ENCODE peak calls at places on chromosomes 13 and 19, in four cellular contexts. J, I, M and P are unnamed samples. For H3K4me1, the result is how much of the 10 kb centered on the place peaks cover.

GRCh38 chr19:4083677-4084546 is 17.2 kb upstream of the ZBTB7A start:
- DNase-seq in J (no peak), I (peak), M (peak), P (peak)

GRCh38 chr13:26760835-26761582 is 423 bp upstream of the GPR12 start:
- DNase-seq in J (no peak), I (no peak), M (no peak), P (no peak)

GRCh38 chr13:101706651-101707050 is 254.2 kb downstream of the ITGBL1 start:
- DNase-seq in J (no peak), I (no peak), M (no peak), P (no peak)

GRCh38 chr13:93727301-93728141 is 500.9 kb downstream of the GPC6 start:
- DNase-seq in J (no peak), I (no peak), M (no peak), P (no peak)

GRCh38 chr13:48038763-48039162 is 1.2 kb downstream of the NUDT15 start:
- DNase-seq in J (no peak), I (no peak), M (no peak), P (no peak)

GRCh38 chr13:93147293-93147645 is 79.3 kb upstream of the GPC6 start:
- DNase-seq in J (no peak), I (no peak), M (no peak), P (no peak)

GRCh38 chr13:22198001-22198400 is 527.1 kb downstream of the FGF9 start:
- DNase-seq in J (no peak), I (no peak), M (no peak), P (no peak)

GRCh38 chr13:91361755-91362271 is 14.3 kb downstream of the MIR17HG start:
- DNase-seq in J (no peak), I (no peak), M (no peak), P (no peak)

GRCh38 chr19:2808129-2808941 is 11.3 kb upstream of the ZNF554 start:
- DNase-seq in J (peak), I (no peak), M (no peak), P (no peak)

GRCh38 chr19:39141929-39142328 is 16.3 kb downstream of the PAK4 start:
- DNase-seq in J (no peak), I (no peak), M (no peak), P (no peak)

GRCh38 chr19:39144487-39145071 is 19.0 kb downstream of the PAK4 start:
- DNase-seq in J (no peak), I (no peak), M (no peak), P (no peak)

GRCh38 chr19:39140594-39140993 is 15.0 kb downstream of the PAK4 start:
- DNase-seq in J (no peak), I (no peak), M (no peak), P (no peak)

GRCh38 chr19:39140195-39140516 is 14.6 kb downstream of the PAK4 start:
- DNase-seq in J (no peak), I (no peak), M (no peak), P (no peak)

DNA sequence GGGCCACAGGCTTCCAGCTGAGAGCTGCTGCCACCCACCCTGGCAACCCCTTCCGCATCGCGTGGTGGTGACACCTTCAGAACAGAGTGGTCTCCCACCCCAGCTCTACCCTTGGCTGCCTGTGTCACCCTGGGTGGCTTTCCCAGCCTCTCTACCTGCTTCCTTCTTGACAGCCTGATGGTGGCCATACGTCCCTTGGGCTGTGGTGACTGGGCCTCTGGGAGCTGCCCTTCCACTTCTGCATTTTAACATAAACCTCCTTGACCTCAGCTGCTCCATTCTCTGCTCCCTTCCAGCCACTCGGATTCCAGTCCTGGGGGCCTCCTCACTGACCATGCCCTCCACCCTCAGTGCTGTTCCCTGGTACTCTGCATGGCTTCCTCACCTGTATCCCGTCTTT is 17.1 kb downstream of the PAK4 start:
- DNase-seq in J (no peak), I (no peak), M (no peak), P (no peak)
- H3K4me1 ChIP-seq in J (under half), I (half or more), M (under half), P (under half)

GRCh38 chr19:13834308-13834790 is 39.1 kb downstream of the ZSWIM4 start:
- DNase-seq in J (no peak), I (no peak), M (no peak), P (no peak)

GRCh38 chr19:13838943-13839192 is 38.1 kb upstream of the NANOS3 start:
- DNase-seq in J (no peak), I (no peak), M (no peak), P (no peak)

GRCh38 chr19:13833330-13834265 is 38.4 kb downstream of the ZSWIM4 start:
- DNase-seq in J (peak), I (peak), M (peak), P (peak)

GRCh38 chr19:13838071-13838942 is 38.6 kb upstream of the NANOS3 start:
- DNase-seq in J (no peak), I (no peak), M (no peak), P (no peak)

DNA sequence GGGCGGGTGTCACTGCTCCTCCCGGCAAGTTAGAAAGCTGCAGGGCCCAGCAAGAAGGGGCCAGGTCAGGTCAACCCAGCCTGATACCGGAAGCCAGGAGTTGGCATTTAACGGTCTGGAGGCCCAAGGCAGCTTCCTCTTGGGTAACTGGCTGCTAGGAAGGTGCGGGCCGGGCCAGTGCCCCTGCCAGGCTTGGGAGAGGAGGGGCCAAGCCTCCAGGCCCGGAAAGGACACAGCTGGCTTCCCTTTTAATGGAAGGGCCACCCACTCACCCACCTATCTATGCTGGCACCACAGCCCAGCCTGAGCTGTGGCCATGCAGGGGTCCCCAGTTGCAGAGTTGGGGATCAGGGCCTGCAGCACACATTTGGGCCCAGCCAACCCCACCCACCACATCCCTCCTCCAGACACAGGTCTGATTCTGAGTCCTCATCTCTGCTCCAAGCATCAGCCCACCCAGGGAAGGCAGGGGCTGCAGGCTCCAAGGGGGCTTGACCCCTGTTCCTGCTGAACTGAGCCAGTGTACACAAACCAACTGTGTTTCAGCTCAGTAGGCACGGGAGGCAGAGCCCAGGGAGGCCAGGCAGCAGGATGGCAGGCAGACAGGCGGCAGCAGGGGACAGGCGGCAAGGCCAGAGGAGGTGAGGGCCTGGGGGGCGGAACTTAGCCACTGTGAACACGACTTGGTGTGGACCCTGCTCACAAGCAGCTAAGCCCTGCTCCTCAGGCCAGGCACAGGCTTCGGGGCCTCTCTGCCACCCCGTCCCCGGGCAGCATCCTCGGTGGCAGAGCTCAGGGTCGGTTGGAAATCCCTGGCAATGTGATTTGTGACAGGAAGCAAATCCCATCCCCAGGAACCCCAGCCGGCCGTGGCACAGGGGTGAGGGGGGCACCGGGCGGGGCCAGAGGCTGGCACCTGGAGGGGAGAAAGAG is 40.8 kb downstream of the ZSWIM4 start:
- DNase-seq in J (peak), I (peak), M (no peak), P (no peak)
- H3K4me3 ChIP-seq in J (peak), I (peak), M (no peak), P (peak)

GRCh38 chr19:6875218-6875617 is 12.2 kb upstream of the ADGRE1 start:
- DNase-seq in J (no peak), I (no peak), M (no peak), P (no peak)

GRCh38 chr19:6877766-6878165 is 9.6 kb upstream of the ADGRE1 start:
- DNase-seq in J (no peak), I (no peak), M (no peak), P (no peak)

GRCh38 chr19:6873708-6874431 is 13.5 kb upstream of the ADGRE1 start:
- DNase-seq in J (no peak), I (no peak), M (no peak), P (no peak)

GRCh38 chr19:6876790-6877189 is 10.6 kb upstream of the ADGRE1 start:
- DNase-seq in J (no peak), I (no peak), M (no peak), P (no peak)
- H3K4me1 ChIP-seq in J (under half), I (under half), M (under half), P (under half)

GRCh38 chr13:106488075-106488474 is 47.4 kb downstream of the EFNB2 start:
- DNase-seq in J (no peak), I (no peak), M (no peak), P (no peak)
- H3K4me3 ChIP-seq in J (no peak), I (no peak), M (no peak), P (no peak)